ENCODE peak calls at places on chromosomes 2 and 18, in nine cellular contexts. F is A549; E is K562; T is heart left ventricle; S is adrenal gland; L is retinal pigment epithelial cell; N is naive thymus-derived CD4-positive, alpha-beta T cell; A is kidney epithelial cell; V is tibial nerve. C is an unnamed sample.
A peak's percentile ranks its signal among the peaks of the same experiment; 100 is the strongest.

GRCh38 chr2:39816845-39817244 is 37.8 kb upstream of the THUMPD2 start:
- DNase-seq in S (no peak), V (no peak), F (no peak), L (no peak), E (no peak), A (no peak), T (no peak), N (no peak), C (no peak)

GRCh38 chr2:170814551-170815245 is 2.0 kb upstream of the GAD1 start:
- DNase-seq in T (no peak), F (no peak), E (no peak), V (no peak), A (no peak), L (no peak), S (no peak), N (no peak), C (no peak)

GRCh38 chr2:74063486-74063885 is 78.8 kb downstream of the TET3 start:
- DNase-seq in N (no peak), T (no peak), S (no peak), E (no peak), A (no peak), V (no peak), L (no peak), F (no peak), C (peak; percentile 40)

GRCh38 chr2:185291035-185291647 is 447.5 kb upstream of the FSIP2 start:
- DNase-seq in F (no peak), V (no peak), N (no peak), A (peak; percentile 21), S (peak; percentile 68), T (peak; percentile 29), E (no peak), L (no peak), C (peak; percentile 22)

GRCh38 chr18:58997811-58998337 is 133.2 kb downstream of the ZNF532 start:
- DNase-seq in S (no peak), F (no peak), L (no peak), A (no peak), T (peak; percentile 76), E (no peak), N (no peak), V (no peak), C (peak; percentile 82)

GRCh38 chr2:28974252-28974651 is 6.8 kb upstream of the TOGARAM2 start:
- DNase-seq in S (no peak), F (no peak), N (no peak), V (no peak), L (no peak), E (no peak), T (no peak), A (no peak), C (no peak)

GRCh38 chr2:204665771-204666170 is 120.5 kb downstream of the PARD3B start:
- DNase-seq in L (no peak), F (no peak), A (no peak), N (no peak), S (no peak), V (no peak), T (no peak), E (no peak), C (no peak)

GRCh38 chr18:50125456-50125855 is 69.5 kb downstream of the MYO5B start:
- DNase-seq in V (no peak), F (no peak), A (no peak), E (no peak), T (no peak), N (no peak), S (no peak), L (no peak), C (no peak)

GRCh38 chr18:76544511-76545350 is 49.7 kb upstream of the ZNF516 start:
- DNase-seq in N (no peak), A (no peak), V (no peak), T (no peak), S (no peak), F (no peak), E (no peak), L (no peak), C (no peak)

GRCh38 chr2:196500686-196501431 is 138.7 kb upstream of the CCDC150 start:
- DNase-seq in E (no peak), S (no peak), T (no peak), N (no peak), A (no peak), L (no peak), F (peak; percentile 7), V (no peak), C (peak; percentile 39)

GRCh38 chr2:147628971-147629421 is 215.8 kb upstream of the ACVR2A start:
- DNase-seq in V (no peak), E (no peak), N (no peak), T (no peak), L (no peak), F (no peak), A (no peak), S (no peak), C (no peak)

GRCh38 chr2:148817210-148817708 is 57.8 kb upstream of the KIF5C start:
- DNase-seq in F (no peak), A (no peak), L (no peak), T (no peak), N (no peak), S (peak; percentile 78), E (no peak), V (no peak), C (peak; percentile 47)

GRCh38 chr2:120230515-120231471 is 7.6 kb upstream of the TMEM185B start:
- DNase-seq in N (no peak), V (no peak), S (no peak), T (no peak), F (no peak), E (no peak), L (no peak), A (no peak), C (no peak)

GRCh38 chr2:176479961-176480360 is 210.7 kb downstream of the MTX2 start:
- DNase-seq in S (no peak), T (no peak), L (no peak), V (no peak), E (no peak), N (no peak), A (no peak), F (no peak), C (no peak)

GRCh38 chr2:7196871-7197270 is 279.7 kb downstream of the RNF144A start:
- DNase-seq in S (no peak), F (no peak), T (no peak), V (no peak), L (no peak), E (no peak), N (no peak), A (no peak), C (no peak)

DNA sequence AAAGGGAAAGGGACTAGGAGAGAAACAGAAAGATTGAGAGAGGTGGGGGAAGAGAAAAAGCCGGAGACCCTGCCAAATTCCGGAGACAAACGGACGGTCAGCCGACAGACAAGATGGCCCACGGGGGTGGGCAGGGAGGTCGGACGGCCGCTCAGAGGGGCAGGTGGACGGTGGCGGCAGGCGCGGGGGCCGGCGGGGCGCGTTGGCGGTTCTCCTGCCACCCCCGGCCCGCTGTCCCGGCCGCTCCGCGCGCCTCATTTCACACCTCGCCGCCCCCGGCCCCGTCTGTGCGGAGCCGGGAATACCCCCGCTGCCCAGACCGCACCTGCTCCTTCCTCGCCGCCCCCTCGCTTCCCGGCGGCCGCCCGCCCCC is 935 bp downstream of the SLC30A3 start:
- DNase-seq in N (no peak), S (no peak), E (no peak), F (no peak), L (no peak), A (no peak), T (no peak), V (no peak), C (no peak)
- H3K4me3 ChIP-seq in N (no peak overlapping the region), S (peak overlapping the region; percentile 20), E (peak overlapping the region; percentile 53), F (peak overlapping the region; percentile 75), L (no peak overlapping the region), A (no peak overlapping the region), T (peak overlapping the region; percentile 62), V (peak overlapping the region; percentile 55), C (no peak overlapping the region)

DNA sequence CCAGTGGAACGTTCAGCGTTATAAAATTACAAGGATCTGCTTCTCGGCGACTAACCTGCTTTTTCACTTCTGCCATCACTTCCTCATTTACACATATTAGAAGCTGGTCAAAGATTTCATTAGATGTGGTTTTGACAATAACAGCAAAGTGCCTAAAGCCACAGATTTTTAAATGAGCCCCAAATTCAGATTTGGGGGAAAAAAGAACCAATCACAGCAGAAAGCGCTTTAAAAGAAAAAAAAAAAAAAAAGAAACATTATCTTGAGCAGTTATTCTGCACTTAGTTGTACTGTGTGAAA is 167.4 kb downstream of the TCF4 start:
- DNase-seq in E (no peak), N (no peak), V (no peak), F (no peak), S (no peak), A (no peak), T (no peak), L (no peak), C (no peak)
- H3K4me3 ChIP-seq in E (no peak overlapping the region), N (no peak overlapping the region), V (peak overlapping the region; percentile 47), F (no peak overlapping the region), S (no peak overlapping the region), A (peak overlapping the region; percentile 10), T (peak overlapping the region; percentile 56), L (no peak overlapping the region), C (peak overlapping the region; percentile 12)

GRCh38 chr2:230865766-230866703 is 1.3 kb downstream of the ITM2C start:
- DNase-seq in S (no peak), A (no peak), L (no peak), F (no peak), E (no peak), T (peak; percentile 34), N (peak; percentile 18), V (no peak), C (no peak)

GRCh38 chr2:230868947-230869690 is 4.4 kb downstream of the ITM2C start:
- DNase-seq in T (peak; percentile 19), A (no peak), E (no peak), L (no peak), F (no peak), S (no peak), N (no peak), V (no peak), C (no peak)

GRCh38 chr2:230869691-230870543 is 5.2 kb downstream of the ITM2C start:
- DNase-seq in E (no peak), T (no peak), A (no peak), S (no peak), N (no peak), V (no peak), L (no peak), F (no peak), C (no peak)

GRCh38 chr2:230866704-230867561 is 2.2 kb downstream of the ITM2C start:
- DNase-seq in N (peak; percentile 68), V (no peak), T (peak; percentile 21), L (no peak), A (no peak), S (no peak), F (no peak), E (no peak), C (no peak)

GRCh38 chr2:230868151-230868946 is 3.6 kb downstream of the ITM2C start:
- DNase-seq in E (no peak), T (no peak), F (no peak), A (no peak), S (no peak), L (no peak), N (no peak), V (no peak), C (no peak)
- H3K4me3 ChIP-seq in E (no peak overlapping the region), T (no peak overlapping the region), F (no peak overlapping the region), A (no peak overlapping the region), S (no peak overlapping the region), L (no peak overlapping the region), N (no peak overlapping the region), V (no peak overlapping the region), C (no peak overlapping the region)

DNA sequence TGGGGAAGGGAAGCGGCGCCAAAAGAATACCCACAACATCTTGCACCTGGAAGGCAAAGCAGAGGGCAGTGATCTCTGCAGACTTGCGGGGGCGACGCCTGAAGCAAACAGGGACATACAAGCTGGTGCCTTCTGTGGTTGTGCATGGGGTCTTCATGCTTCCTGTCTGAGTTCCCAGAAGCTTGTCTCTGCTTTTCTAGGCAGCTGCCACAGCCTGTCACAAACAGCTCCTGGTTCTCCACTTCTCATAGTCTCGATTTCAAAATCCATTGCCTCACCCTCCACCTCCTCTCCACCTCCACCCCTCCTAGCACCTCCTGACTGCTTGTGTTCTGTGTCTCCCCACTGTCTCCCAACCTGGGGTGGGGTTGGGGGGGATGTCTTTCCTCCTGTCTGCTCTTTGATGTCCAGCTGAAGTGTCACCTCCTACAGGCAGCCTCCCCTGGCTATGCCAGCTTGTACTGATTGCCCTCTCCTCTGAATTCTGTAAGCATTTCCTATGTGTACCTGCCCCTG is 1.7 kb upstream of the PROC start:
- DNase-seq in A (no peak), V (no peak), S (no peak), T (no peak), F (no peak), E (no peak), L (no peak), N (peak; percentile 2), C (no peak)
- H3K4me3 ChIP-seq in A (peak overlapping the region; percentile 29), V (peak overlapping the region; percentile 48), S (no peak overlapping the region), T (peak overlapping the region; percentile 56), F (no peak overlapping the region), E (no peak overlapping the region), L (peak overlapping the region; percentile 45), N (peak overlapping the region; percentile 67), C (peak overlapping the region; percentile 39)

C was measured in skeletal muscle cell.